ENCODE peak calls at places on chromosomes 7 and 10, in nine cellular contexts. F is T-helper 2 cell; T is activated T-cell treated with anti-CD3 and anti-CD28 coated beads for 1 hour; G is NCI-H774; O is T-helper 1 cell; W is stimulated activated naive CD8-positive, alpha-beta T cell treated with anti-CD3 and anti-CD28 coated beads, Interleukin-15, amount 100 ng/mL, for 72 hours; B is posterior cingulate gyrus; L is IMR-90; C is NCI-H1694. R is an unnamed sample.

GRCh38 chr10:102763037-102763607 is 19.4 kb downstream of the WBP1L start:
- DNase-seq in G (no peak), L (no peak), F (no peak), O (no peak), T (no peak), C (no peak), B (no peak), W (no peak), R (no peak)

GRCh38 chr10:30986027-30986672 is 45.5 kb downstream of the ZNF438 start:
- DNase-seq in T (no peak), C (no peak), F (no peak), B (no peak), L (peak), G (no peak), O (no peak), W (no peak), R (no peak)

GRCh38 chr7:90461216-90461615 is 8.2 kb upstream of the PTTG1IP2 start:
- DNase-seq in L (peak), B (no peak), C (no peak), W (no peak), T (no peak), F (no peak), G (no peak), O (no peak), R (no peak)

GRCh38 chr7:99392659-99393362 is 15.6 kb downstream of the PDAP1 start:
- DNase-seq in W (peak), B (peak), L (no peak), C (no peak), O (peak), G (no peak), T (peak), F (peak), R (peak)

GRCh38 chr7:74412061-74412460 is 41.6 kb upstream of the GTF2IRD1 start:
- DNase-seq in L (no peak), F (no peak), C (peak), T (no peak), B (no peak), O (no peak), G (no peak), W (no peak), R (no peak)

GRCh38 chr10:99520804-99521473 is 11.8 kb upstream of the NKX2-3 start:
- DNase-seq in L (no peak), F (no peak), O (no peak), C (no peak), B (no peak), G (no peak), T (no peak), W (no peak), R (no peak)

GRCh38 chr7:17971392-17971791 is 31.1 kb upstream of the SNX13 start:
- DNase-seq in B (no peak), T (no peak), F (no peak), O (no peak), W (no peak), G (no peak), C (peak), L (peak), R (no peak)

GRCh38 chr7:94394399-94395140 is at the start of gene COL1A2:
- DNase-seq in F (no peak), L (peak), C (no peak), O (no peak), B (no peak), W (no peak), T (no peak), G (no peak), R (no peak)

GRCh38 chr7:40709077-40709964 is 574.5 kb downstream of the SUGCT start:
- DNase-seq in O (no peak), T (no peak), L (no peak), F (no peak), W (peak), C (no peak), B (no peak), G (no peak), R (no peak)

GRCh38 chr7:36487756-36488336 is 98.2 kb downstream of the ANLN start:
- DNase-seq in G (peak), T (no peak), O (no peak), B (no peak), W (peak), L (peak), F (no peak), C (peak), R (peak)

GRCh38 chr10:119675483-119676170 is 24.4 kb downstream of the BAG3 start:
- DNase-seq in F (no peak), T (no peak), O (no peak), B (no peak), C (no peak), L (no peak), W (no peak), G (no peak), R (no peak)

GRCh38 chr10:96995851-96996250 is 163.8 kb downstream of the LCOR start:
- DNase-seq in L (peak), O (no peak), C (no peak), F (no peak), B (no peak), T (no peak), G (no peak), W (no peak), R (no peak)

GRCh38 chr10:103548581-103549348 is 55.3 kb downstream of the NEURL1 start:
- DNase-seq in T (no peak), G (peak), C (no peak), B (no peak), F (no peak), O (no peak), L (no peak), W (no peak), R (no peak)

GRCh38 chr7:25436413-25436812 is 208.1 kb upstream of the NPVF start:
- DNase-seq in G (no peak), O (no peak), F (no peak), C (no peak), L (no peak), W (no peak), B (no peak), T (no peak), R (no peak)

GRCh38 chr7:151306374-151306773 is 35.2 kb upstream of the NUB1 start:
- DNase-seq in B (no peak), G (no peak), C (no peak), T (no peak), O (no peak), L (no peak), F (no peak), W (no peak), R (no peak)

GRCh38 chr7:66296001-66296521 is 90.9 kb downstream of the TPST1 start:
- DNase-seq in W (no peak), T (no peak), O (no peak), C (no peak), B (no peak), F (no peak), G (no peak), L (peak), R (no peak)

GRCh38 chr7:35519971-35520809 is 174.7 kb downstream of the HERPUD2 start:
- DNase-seq in L (peak), F (peak), O (no peak), B (peak), C (peak), T (peak), G (peak), W (peak), R (peak)

GRCh38 chr7:55623617-55624016 is 51.3 kb upstream of the VOPP1 start:
- DNase-seq in C (no peak), L (no peak), O (no peak), F (no peak), G (no peak), W (no peak), T (no peak), B (no peak), R (no peak)

GRCh38 chr10:99788598-99789259 is 6.3 kb downstream of the ABCC2 start:
- DNase-seq in W (no peak), T (no peak), G (no peak), F (no peak), L (peak), C (no peak), B (no peak), O (no peak), R (no peak)

GRCh38 chr7:55552320-55553086 is 19.8 kb downstream of the VOPP1 start:
- DNase-seq in T (no peak), C (no peak), L (peak), F (no peak), W (no peak), B (no peak), O (no peak), G (no peak), R (no peak)

GRCh38 chr7:105130580-105130979 is 116.6 kb downstream of the KMT2E start:
- DNase-seq in B (no peak), C (no peak), L (no peak), G (no peak), T (no peak), O (no peak), W (no peak), F (no peak), R (no peak)

GRCh38 chr10:67863094-67863493 is 21.4 kb upstream of the SIRT1 start:
- DNase-seq in F (no peak), T (no peak), G (no peak), O (no peak), L (no peak), C (no peak), B (no peak), W (no peak), R (no peak)

GRCh38 chr7:32496052-32496813 is 944 bp downstream of the AVL9 start:
- DNase-seq in C (no peak), G (no peak), T (no peak), B (no peak), L (no peak), F (no peak), W (no peak), O (no peak), R (no peak)

GRCh38 chr10:117946525-117947070 is 100.1 kb downstream of the RAB11FIP2 start:
- DNase-seq in G (no peak), C (no peak), L (peak), F (no peak), W (no peak), T (no peak), B (no peak), O (no peak), R (no peak)

GRCh38 chr10:43130756-43131155 is 7.5 kb upstream of the CSGALNACT2 start:
- DNase-seq in C (no peak), L (no peak), F (no peak), G (no peak), W (no peak), T (no peak), B (peak), O (no peak), R (no peak)

GRCh38 chr7:17772581-17773288 is 167.6 kb downstream of the SNX13 start:
- DNase-seq in B (no peak), W (no peak), F (no peak), O (no peak), T (no peak), G (no peak), C (no peak), L (no peak), R (no peak)

GRCh38 chr10:64201936-64202335 is 680.7 kb downstream of the REEP3 start:
- DNase-seq in T (no peak), W (no peak), O (no peak), G (no peak), L (no peak), C (no peak), F (no peak), B (no peak), R (no peak)

GRCh38 chr10:75062191-75062849 is 49.1 kb upstream of the SAMD8 start:
- DNase-seq in C (no peak), O (no peak), G (no peak), W (no peak), F (no peak), L (peak), T (no peak), B (no peak), R (no peak)

R was measured in OCI-LY7.